ENCODE peak calls at places on chromosomes 1 and 21, in seven cellular contexts. F is transverse colon, I is LoVo, R is sigmoid colon, X is SK-N-SH, Z is T-helper 2 cell, H is AG08396. Y is an unnamed sample.

GRCh38 chr1:189434461-189434860 is 1043.2 kb downstream of the BRINP3 start:
- DNase-seq in H (no peak), I (no peak), F (no peak), Z (no peak), R (no peak), X (no peak), Y (no peak)

GRCh38 chr1:65469889-65470340 is 49.4 kb downstream of the LEPR start:
- DNase-seq in Z (no peak), H (no peak), I (no peak), R (no peak), X (peak; percentile 24), F (no peak), Y (no peak)

GRCh38 chr1:37410815-37411214 is 63.6 kb upstream of the ZC3H12A start:
- DNase-seq in I (no peak), R (no peak), H (peak; percentile 51), F (no peak), Z (no peak), X (no peak), Y (no peak)

GRCh38 chr1:61301824-61302652 is 219.7 kb downstream of the NFIA start:
- DNase-seq in Z (no peak), X (no peak), R (no peak), I (no peak), F (no peak), H (no peak), Y (no peak)

GRCh38 chr1:115160728-115161127 is 71.4 kb upstream of the TSPAN2 start:
- DNase-seq in I (no peak), F (no peak), H (no peak), Z (no peak), X (no peak), R (no peak), Y (no peak)

GRCh38 chr1:28646040-28646439 is 2.4 kb upstream of the RNU11 start:
- DNase-seq in R (peak; percentile 13), I (no peak), H (no peak), X (peak; percentile 30), Z (no peak), F (no peak), Y (no peak)

GRCh38 chr1:24304763-24305162 is 14.4 kb upstream of the GRHL3 start:
- DNase-seq in H (no peak), Z (no peak), X (no peak), R (no peak), F (no peak), I (no peak), Y (no peak)

GRCh38 chr1:75133754-75134655 is at the start of gene LHX8:
- DNase-seq in Z (no peak), R (no peak), F (no peak), H (no peak), X (no peak), I (no peak), Y (no peak)

GRCh38 chr1:57423135-57424131 is at the start of gene DAB1:
- DNase-seq in R (no peak), H (peak; percentile 63), F (no peak), I (no peak), Z (peak; percentile 19), X (peak; percentile 83), Y (no peak)

GRCh38 chr1:85296980-85297379 is 20.5 kb upstream of the BCL10 start:
- DNase-seq in F (no peak), H (no peak), I (no peak), X (no peak), Z (no peak), R (no peak), Y (no peak)

GRCh38 chr1:243543501-243543900 is 287.7 kb downstream of the SDCCAG8 start:
- DNase-seq in F (no peak), X (no peak), H (no peak), R (no peak), Z (no peak), I (no peak), Y (no peak)

GRCh38 chr1:193562121-193562520 is 375.7 kb upstream of the B3GALT2 start:
- DNase-seq in X (no peak), H (no peak), I (no peak), R (no peak), Z (no peak), F (no peak), Y (no peak)

GRCh38 chr21:44295163-44295601 is 4.7 kb upstream of the PFKL start:
- DNase-seq in I (no peak), F (no peak), H (no peak), Z (no peak), R (no peak), X (no peak), Y (peak; percentile 20)

GRCh38 chr21:32818411-32818810 is 46.9 kb upstream of the PAXBP1 start:
- DNase-seq in X (no peak), Z (no peak), F (no peak), H (no peak), R (no peak), I (no peak), Y (no peak)

GRCh38 chr1:154993572-154994268 is at the start of gene LENEP:
- DNase-seq in R (no peak), X (peak; percentile 9), I (no peak), F (no peak), Z (no peak), H (no peak), Y (no peak)

GRCh38 chr1:212430416-212430815 is 2.3 kb upstream of the NENF start:
- DNase-seq in X (no peak), Z (no peak), H (no peak), F (no peak), R (no peak), I (no peak), Y (no peak)

GRCh38 chr1:36387141-36387949 is 1.6 kb upstream of the STK40 start:
- DNase-seq in H (peak; percentile 36), I (no peak), X (no peak), Z (no peak), F (no peak), R (peak; percentile 83), Y (no peak)

GRCh38 chr1:113677250-113678158 is 81.8 kb downstream of the PHTF1 start:
- DNase-seq in Z (peak; percentile 2), F (no peak), X (peak; percentile 74), R (no peak), H (peak; percentile 40), I (peak; percentile 45), Y (peak; percentile 50)

GRCh38 chr1:230188826-230189225 is 121.8 kb downstream of the GALNT2 start:
- DNase-seq in X (no peak), I (no peak), H (no peak), Z (no peak), R (no peak), F (no peak), Y (no peak)

GRCh38 chr1:1540015-1540816 is at the start of gene TMEM240:
- DNase-seq in R (peak; percentile 92), F (peak; percentile 68), I (no peak), H (peak; percentile 96), X (peak; percentile 95), Z (peak; percentile 19), Y (peak; percentile 45)

GRCh38 chr1:153967109-153967999 is at the start of gene CREB3L4:
- DNase-seq in I (peak; percentile 95), Z (peak; percentile 83), F (peak; percentile 92), H (peak; percentile 91), X (peak; percentile 87), R (peak; percentile 97), Y (peak; percentile 84)

GRCh38 chr21:30434033-30434631 is 4.1 kb downstream of the KRTAP13-4 start:
- DNase-seq in X (peak; percentile 33), R (no peak), H (no peak), I (peak; percentile 28), F (peak; percentile 7), Z (no peak), Y (no peak)